ENCODE peak calls at places on chromosomes 7 and 10, in four cellular contexts. V is PC-3, Z is dorsolateral prefrontal cortex, T is tibial nerve. P is an unnamed sample.

GRCh38 chr10:11444531-11445228 is 166.8 kb downstream of the USP6NL start:
- DNase-seq in Z (no peak), T (no peak), V (no peak), P (no peak)

GRCh38 chr7:55423891-55424290 is 58.8 kb downstream of the LANCL2 start:
- DNase-seq in V (no peak), T (no peak), Z (no peak), P (no peak)

GRCh38 chr10:101030492-101031127 is 319 bp downstream of the PDZD7 start:
- DNase-seq in T (no peak), Z (no peak), V (peak), P (no peak)

GRCh38 chr7:34879871-34880270 is 157.4 kb downstream of the DPY19L1 start:
- DNase-seq in V (no peak), T (no peak), Z (no peak), P (no peak)

GRCh38 chr7:11448319-11448718 is 383.7 kb downstream of the THSD7A start:
- DNase-seq in T (no peak), Z (no peak), V (no peak), P (no peak)

GRCh38 chr7:114310344-114311118 is 104.1 kb upstream of the FOXP2 start:
- DNase-seq in V (no peak), T (no peak), Z (no peak), P (no peak)

GRCh38 chr7:71466448-71467145 is 334.7 kb downstream of the GALNT17 start:
- DNase-seq in Z (no peak), T (no peak), V (no peak), P (no peak)

GRCh38 chr10:93954299-93954698 is 39.4 kb upstream of the PLCE1 start:
- DNase-seq in T (no peak), Z (no peak), V (peak), P (no peak)

GRCh38 chr10:101272229-101272868 is 43.1 kb upstream of the LBX1 start:
- DNase-seq in T (peak), Z (peak), V (peak), P (peak)

GRCh38 chr10:20105236-20105635 is 289.0 kb downstream of the PLXDC2 start:
- DNase-seq in V (peak), Z (no peak), T (no peak), P (no peak)

GRCh38 chr7:112205348-112206237 is 606 bp downstream of the DOCK4 start:
- DNase-seq in Z (peak), V (peak), T (peak), P (peak)

GRCh38 chr7:149171894-149172533 is 23.3 kb upstream of the ZNF282 start:
- DNase-seq in Z (no peak), V (peak), T (no peak), P (no peak)

GRCh38 chr10:26725837-26726727 is 28.6 kb downstream of the PDSS1 start:
- DNase-seq in T (no peak), V (peak), Z (peak), P (peak)

GRCh38 chr7:101162551-101163280 is 2.7 kb downstream of the VGF start:
- DNase-seq in Z (no peak), T (no peak), V (peak), P (no peak)

GRCh38 chr7:127253289-127254162 is 785 bp upstream of the GRM8 start:
- DNase-seq in V (peak), Z (peak), T (peak), P (no peak)

GRCh38 chr7:85106719-85107118 is 80.1 kb downstream of the SEMA3D start:
- DNase-seq in V (no peak), Z (no peak), T (no peak), P (no peak)

GRCh38 chr10:95241533-95241932 is 47.5 kb downstream of the ACSM6 start:
- DNase-seq in Z (no peak), V (no peak), T (no peak), P (no peak)

GRCh38 chr10:123269675-123270074 is 115.5 kb downstream of the BUB3 start:
- DNase-seq in Z (no peak), T (no peak), V (no peak), P (no peak)

GRCh38 chr7:128380807-128381130 is 19.3 kb upstream of the PRRT4 start:
- DNase-seq in V (no peak), T (no peak), Z (no peak), P (no peak)

DNA sequence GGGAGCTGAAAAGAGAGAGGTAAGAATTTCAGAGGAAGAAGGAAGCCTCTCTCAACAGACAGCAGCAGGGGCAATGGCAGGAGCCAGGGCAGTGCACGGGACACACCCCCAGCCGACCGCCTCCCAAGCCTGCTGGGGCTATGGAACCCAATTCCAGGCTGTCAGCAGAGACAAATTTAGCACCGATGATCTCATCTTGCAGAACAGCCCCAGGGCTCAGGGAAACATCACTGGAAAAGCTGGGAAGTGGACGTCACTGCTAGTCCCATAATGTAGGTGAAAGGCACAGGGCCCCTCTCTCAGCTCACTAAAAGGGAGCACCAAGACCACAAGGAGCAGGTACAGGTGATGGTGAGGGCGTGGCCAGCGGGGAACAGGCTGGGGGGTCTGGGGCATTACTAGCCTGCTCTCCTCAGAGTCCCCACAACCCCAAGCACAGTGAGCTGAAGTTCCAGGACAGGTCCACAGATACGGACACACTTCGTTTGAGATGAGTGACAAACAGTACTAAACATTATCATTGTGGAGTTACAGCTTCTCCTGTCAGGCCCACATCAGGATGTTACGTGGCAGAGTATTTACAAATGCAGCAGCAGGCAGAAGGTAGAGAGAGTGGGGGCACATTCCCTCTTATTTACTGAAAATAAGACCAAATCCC is 103.7 kb downstream of the PLXNA4 start:
- DNase-seq in V (peak), T (no peak), Z (no peak), P (no peak)
- H3K27ac ChIP-seq in V (peak), T (no peak), Z (no peak), P (no peak)

DNA sequence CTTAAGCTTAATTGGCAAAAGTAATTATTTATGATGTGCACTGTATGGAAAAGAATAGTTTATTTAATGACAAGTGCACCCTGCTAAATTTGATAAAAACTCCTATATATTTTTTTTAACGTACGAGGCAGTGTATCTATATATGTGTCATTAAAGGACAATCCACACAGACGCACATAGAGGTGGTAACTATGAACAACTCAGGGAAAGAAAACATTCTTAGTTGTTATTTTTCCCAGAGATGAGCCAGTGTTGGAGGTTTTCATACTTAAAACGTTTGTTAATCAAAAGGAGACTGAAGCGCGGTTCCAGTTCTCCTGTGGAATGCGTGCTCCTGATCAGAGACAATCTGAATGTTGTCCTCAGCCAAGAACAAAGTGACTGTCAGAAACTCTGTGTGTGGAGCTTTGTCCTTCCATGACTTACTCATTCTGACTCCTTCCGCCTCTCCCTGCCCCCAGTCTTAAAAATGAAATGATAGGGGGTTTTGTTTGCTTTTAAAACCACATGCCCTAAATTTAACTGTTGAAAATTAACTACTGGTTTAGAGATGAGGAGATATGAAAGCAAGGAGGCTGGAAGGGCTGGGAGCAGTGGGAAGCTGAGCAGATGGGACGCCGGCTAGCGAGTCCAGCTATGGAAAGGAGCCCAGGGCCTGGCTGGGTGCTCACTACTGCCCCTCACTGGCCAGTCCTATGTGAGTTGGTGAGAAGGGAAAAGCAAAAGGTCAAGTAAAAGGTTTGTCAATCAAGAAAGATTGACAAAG is 99.6 kb downstream of the SVIL start:
- DNase-seq in T (peak), V (peak), Z (no peak), P (peak)
- H3K4me3 ChIP-seq in T (peak), V (peak), Z (no peak), P (peak)

GRCh38 chr10:32413513-32413912 is 32.4 kb upstream of the CCDC7 start:
- DNase-seq in T (no peak), Z (no peak), V (peak), P (peak)

GRCh38 chr10:32412499-32412853 is 33.5 kb upstream of the CCDC7 start:
- DNase-seq in T (no peak), Z (no peak), V (peak), P (no peak)

GRCh38 chr10:32418572-32418971 is 27.4 kb upstream of the CCDC7 start:
- DNase-seq in Z (no peak), T (no peak), V (no peak), P (no peak)

GRCh38 chr10:32417906-32418547 is 27.9 kb upstream of the CCDC7 start:
- DNase-seq in V (no peak), Z (peak), T (no peak), P (peak)

DNA sequence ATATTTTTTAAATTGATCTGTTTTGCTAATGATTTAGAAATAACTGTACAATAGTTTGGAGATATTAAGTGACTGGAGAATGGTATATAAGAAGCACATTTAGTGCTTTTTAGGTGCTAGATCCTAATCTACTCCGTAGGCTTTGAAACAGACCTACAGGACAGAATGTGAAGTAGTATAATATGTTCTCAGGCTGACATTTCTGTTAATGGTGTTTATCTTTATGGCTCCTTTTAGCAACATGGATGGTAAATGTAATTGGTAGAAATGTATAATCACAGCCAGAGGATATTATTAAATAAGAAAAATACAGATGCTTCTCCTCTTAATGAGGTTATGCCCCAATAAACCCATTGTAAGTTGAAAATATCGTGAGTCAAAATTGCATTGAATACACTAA is 30.6 kb upstream of the CCDC7 start:
- DNase-seq in V (no peak), T (no peak), Z (no peak), P (no peak)
- TF ChIP-seq CTCF in V (no peak), T (no peak), Z (no peak), P (no peak)

DNA sequence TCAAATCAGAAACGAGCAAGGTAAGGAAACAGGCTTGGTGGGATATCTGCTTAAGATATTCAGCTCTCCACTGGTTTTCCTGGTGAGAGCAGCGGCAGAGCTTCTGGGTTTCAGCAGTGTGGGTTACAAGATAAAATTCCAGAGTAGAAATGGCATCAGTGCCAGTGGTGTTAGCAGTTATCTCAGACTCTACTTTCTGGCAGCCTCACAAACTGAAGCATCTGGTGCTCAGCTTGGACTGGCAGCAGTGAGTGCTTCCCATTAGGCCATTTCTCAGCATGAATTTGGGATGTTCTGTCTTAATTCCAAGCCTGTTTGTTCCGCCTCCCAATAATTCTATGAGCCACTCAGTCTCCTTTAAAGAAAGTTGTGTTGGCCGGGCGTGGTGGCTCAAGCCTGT is 6.9 kb upstream of the GSTO2 start:
- DNase-seq in Z (no peak), T (no peak), V (no peak), P (no peak)
- H3K27ac ChIP-seq in Z (peak), T (no peak), V (no peak), P (no peak)

GRCh38 chr10:70145666-70146488 is 623 bp downstream of the TYSND1 start:
- DNase-seq in Z (peak), V (peak), T (no peak), P (no peak)

GRCh38 chr10:70142555-70142954 is 3.9 kb downstream of the TYSND1 start:
- DNase-seq in V (no peak), Z (no peak), T (no peak), P (no peak)

GRCh38 chr10:70146489-70147488 is at the start of gene TYSND1:
- DNase-seq in Z (peak), T (peak), V (peak), P (peak)

GRCh38 chr10:70145166-70145665 is 1.3 kb downstream of the TYSND1 start:
- DNase-seq in Z (no peak), V (peak), T (no peak), P (no peak)

DNA sequence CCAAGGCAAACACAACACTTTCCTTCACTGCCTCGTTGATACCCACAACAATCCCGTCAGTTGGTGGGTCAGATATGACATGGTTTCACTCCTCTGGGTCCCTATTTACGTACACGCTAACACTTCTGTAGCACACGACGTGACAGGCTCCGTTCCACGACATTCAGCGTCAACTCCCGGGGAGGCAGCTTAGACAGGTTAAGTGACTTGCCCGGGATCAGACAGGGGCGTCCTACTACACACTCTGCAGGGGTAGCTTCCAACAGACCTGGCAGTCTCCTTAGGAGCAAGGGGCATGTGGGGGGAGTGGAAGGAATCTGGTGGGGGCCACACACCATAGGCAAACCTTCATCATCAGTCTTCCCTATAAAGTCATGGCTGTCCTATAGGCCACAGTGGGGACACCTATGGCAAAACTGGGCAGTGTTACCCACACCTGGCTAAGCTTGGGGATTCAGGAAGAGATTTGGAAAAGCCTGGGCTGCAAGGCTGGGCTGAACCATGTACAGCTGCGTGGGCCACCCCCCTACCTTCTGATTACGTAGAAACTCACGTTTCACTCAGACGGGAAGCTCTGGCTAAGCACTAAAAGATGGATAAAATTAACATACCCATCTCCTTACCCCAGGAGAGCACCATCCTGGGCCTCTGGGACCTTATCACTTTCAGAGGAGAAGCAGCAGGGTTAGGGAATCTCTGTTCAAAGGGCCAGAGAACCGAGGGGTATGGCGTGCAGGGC is 2.0 kb downstream of the TYSND1 start:
- DNase-seq in V (no peak), Z (no peak), T (no peak), P (no peak)
- H3K4me3 ChIP-seq in V (peak), Z (peak), T (peak), P (no peak)

GRCh38 chr7:140015471-140015970 is 47.2 kb downstream of the PARP12 start:
- DNase-seq in V (no peak), Z (no peak), T (no peak), P (no peak)

GRCh38 chr7:140017034-140017433 is 45.7 kb downstream of the PARP12 start:
- DNase-seq in V (no peak), Z (no peak), T (no peak), P (no peak)

GRCh38 chr7:140017543-140017942 is 45.2 kb downstream of the PARP12 start:
- DNase-seq in V (no peak), T (no peak), Z (no peak), P (no peak)

GRCh38 chr7:140018125-140019043 is 44.4 kb downstream of the PARP12 start:
- DNase-seq in T (no peak), Z (no peak), V (no peak), P (no peak)

GRCh38 chr7:140016540-140016939 is 46.2 kb downstream of the PARP12 start:
- DNase-seq in Z (no peak), T (no peak), V (no peak), P (no peak)
- TF ChIP-seq CTCF in Z (no peak), T (no peak), V (no peak), P (no peak)

GRCh38 chr7:27123021-27123476 is 7.5 kb downstream of the HOXA4 start:
- DNase-seq in Z (no peak), V (no peak), T (no peak), P (no peak)
- H3K27ac ChIP-seq in Z (no peak), V (no peak), T (peak), P (peak)

GRCh38 chr7:90626011-90626410 is 29.9 kb downstream of the CDK14 start:
- DNase-seq in V (peak), Z (no peak), T (no peak), P (peak)
- H3K4me3 ChIP-seq in V (no peak), Z (no peak), T (no peak), P (peak)